ENCODE peak calls at places on chromosomes 16 and 17, in eight cellular contexts. One of them, this sample, is unnamed.
A peak's percentile ranks its signal among the peaks of the same experiment; 100 is the strongest.

GRCh38 chr16:3187798-3188674 is at the start of gene OR1F1:
- DNase-seq in AG04450: no peak
- DNase-seq in PC-3: no peak
- DNase-seq in adrenal gland: no peak
- DNase-seq in colonic mucosa: no peak
- DNase-seq in breast epithelium: no peak
- DNase-seq in naive thymus-derived CD4-positive, alpha-beta T cell: no peak
- DNase-seq in GM23338: peak; percentile 81
- DNase-seq in this sample: no peak

GRCh38 chr17:74478369-74479100 is 12.1 kb downstream of the CD300A start:
- DNase-seq in AG04450: no peak
- DNase-seq in PC-3: no peak
- DNase-seq in adrenal gland: peak; percentile 53
- DNase-seq in colonic mucosa: no peak
- DNase-seq in breast epithelium: no peak
- DNase-seq in naive thymus-derived CD4-positive, alpha-beta T cell: peak; percentile 58
- DNase-seq in GM23338: no peak
- DNase-seq in this sample: no peak

GRCh38 chr17:17161759-17162158 is 44.4 kb downstream of the PLD6 start:
- DNase-seq in AG04450: no peak
- DNase-seq in PC-3: no peak
- DNase-seq in adrenal gland: no peak
- DNase-seq in colonic mucosa: no peak
- DNase-seq in breast epithelium: no peak
- DNase-seq in naive thymus-derived CD4-positive, alpha-beta T cell: no peak
- DNase-seq in GM23338: no peak
- DNase-seq in this sample: no peak

GRCh38 chr17:27244481-27245223 is 49.3 kb upstream of the WSB1 start:
- DNase-seq in AG04450: peak; percentile 87
- DNase-seq in PC-3: peak; percentile 68
- DNase-seq in adrenal gland: peak; percentile 85
- DNase-seq in colonic mucosa: peak; percentile 46
- DNase-seq in breast epithelium: no peak
- DNase-seq in naive thymus-derived CD4-positive, alpha-beta T cell: no peak
- DNase-seq in GM23338: peak; percentile 74
- DNase-seq in this sample: no peak

GRCh38 chr16:49548571-49548970 is 175.0 kb downstream of the C16orf78 start:
- DNase-seq in AG04450: no peak
- DNase-seq in PC-3: no peak
- DNase-seq in adrenal gland: no peak
- DNase-seq in colonic mucosa: no peak
- DNase-seq in breast epithelium: no peak
- DNase-seq in naive thymus-derived CD4-positive, alpha-beta T cell: no peak
- DNase-seq in GM23338: no peak
- DNase-seq in this sample: no peak

GRCh38 chr16:75443301-75443700 is 10.0 kb upstream of the CFDP1 start:
- DNase-seq in AG04450: no peak
- DNase-seq in PC-3: no peak
- DNase-seq in adrenal gland: no peak
- DNase-seq in colonic mucosa: no peak
- DNase-seq in breast epithelium: no peak
- DNase-seq in naive thymus-derived CD4-positive, alpha-beta T cell: no peak
- DNase-seq in GM23338: no peak
- DNase-seq in this sample: no peak

GRCh38 chr17:1712271-1712670 is 2.1 kb upstream of the TLCD2 start:
- DNase-seq in AG04450: no peak
- DNase-seq in PC-3: no peak
- DNase-seq in adrenal gland: no peak
- DNase-seq in colonic mucosa: no peak
- DNase-seq in breast epithelium: no peak
- DNase-seq in naive thymus-derived CD4-positive, alpha-beta T cell: no peak
- DNase-seq in GM23338: no peak
- DNase-seq in this sample: no peak

GRCh38 chr17:34996422-34997029 is 16.2 kb downstream of the LIG3 start:
- DNase-seq in AG04450: no peak
- DNase-seq in PC-3: no peak
- DNase-seq in adrenal gland: no peak
- DNase-seq in colonic mucosa: no peak
- DNase-seq in breast epithelium: no peak
- DNase-seq in naive thymus-derived CD4-positive, alpha-beta T cell: no peak
- DNase-seq in GM23338: no peak
- DNase-seq in this sample: no peak

GRCh38 chr16:86676216-86676800 is 98.0 kb downstream of the FOXL1 start:
- DNase-seq in AG04450: peak; percentile 42
- DNase-seq in PC-3: peak; percentile 57
- DNase-seq in adrenal gland: no peak
- DNase-seq in colonic mucosa: no peak
- DNase-seq in breast epithelium: no peak
- DNase-seq in naive thymus-derived CD4-positive, alpha-beta T cell: no peak
- DNase-seq in GM23338: no peak
- DNase-seq in this sample: no peak

GRCh38 chr16:64440421-64440831 is 681.4 kb downstream of the CDH11 start:
- DNase-seq in AG04450: peak; percentile 90
- DNase-seq in PC-3: peak; percentile 90
- DNase-seq in adrenal gland: peak; percentile 21
- DNase-seq in colonic mucosa: no peak
- DNase-seq in breast epithelium: no peak
- DNase-seq in naive thymus-derived CD4-positive, alpha-beta T cell: no peak
- DNase-seq in GM23338: no peak
- DNase-seq in this sample: no peak

GRCh38 chr17:43917348-43918025 is 10.2 kb upstream of the MPP2 start:
- DNase-seq in AG04450: no peak
- DNase-seq in PC-3: no peak
- DNase-seq in adrenal gland: no peak
- DNase-seq in colonic mucosa: peak; percentile 56
- DNase-seq in breast epithelium: no peak
- DNase-seq in naive thymus-derived CD4-positive, alpha-beta T cell: peak; percentile 34
- DNase-seq in GM23338: peak; percentile 82
- DNase-seq in this sample: no peak

GRCh38 chr17:9512323-9513168 is 63.1 kb downstream of the STX8 start:
- DNase-seq in AG04450: peak; percentile 23
- DNase-seq in PC-3: peak; percentile 71
- DNase-seq in adrenal gland: peak; percentile 9
- DNase-seq in colonic mucosa: no peak
- DNase-seq in breast epithelium: no peak
- DNase-seq in naive thymus-derived CD4-positive, alpha-beta T cell: no peak
- DNase-seq in GM23338: no peak
- DNase-seq in this sample: no peak

GRCh38 chr17:39638317-39638716 is 1.4 kb downstream of the STARD3 start:
- DNase-seq in AG04450: no peak
- DNase-seq in PC-3: no peak
- DNase-seq in adrenal gland: no peak
- DNase-seq in colonic mucosa: no peak
- DNase-seq in breast epithelium: no peak
- DNase-seq in naive thymus-derived CD4-positive, alpha-beta T cell: no peak
- DNase-seq in GM23338: no peak
- DNase-seq in this sample: no peak

GRCh38 chr16:81214745-81215166 is 23.7 kb upstream of the BCO1 start:
- DNase-seq in AG04450: no peak
- DNase-seq in PC-3: peak; percentile 27
- DNase-seq in adrenal gland: no peak
- DNase-seq in colonic mucosa: no peak
- DNase-seq in breast epithelium: no peak
- DNase-seq in naive thymus-derived CD4-positive, alpha-beta T cell: no peak
- DNase-seq in GM23338: peak; percentile 77
- DNase-seq in this sample: no peak

GRCh38 chr17:16352303-16352837 is 899 bp downstream of the CENPV start:
- DNase-seq in AG04450: no peak
- DNase-seq in PC-3: no peak
- DNase-seq in adrenal gland: peak; percentile 45
- DNase-seq in colonic mucosa: peak; percentile 73
- DNase-seq in breast epithelium: no peak
- DNase-seq in naive thymus-derived CD4-positive, alpha-beta T cell: no peak
- DNase-seq in GM23338: peak; percentile 85
- DNase-seq in this sample: peak; percentile 21

GRCh38 chr17:36627101-36627500 is 25.7 kb downstream of the MRM1 start:
- DNase-seq in AG04450: no peak
- DNase-seq in PC-3: no peak
- DNase-seq in adrenal gland: no peak
- DNase-seq in colonic mucosa: no peak
- DNase-seq in breast epithelium: no peak
- DNase-seq in naive thymus-derived CD4-positive, alpha-beta T cell: no peak
- DNase-seq in GM23338: peak; percentile 56
- DNase-seq in this sample: no peak

GRCh38 chr17:20988001-20988641 is 54.7 kb downstream of the USP22 start:
- DNase-seq in AG04450: no peak
- DNase-seq in PC-3: no peak
- DNase-seq in adrenal gland: no peak
- DNase-seq in colonic mucosa: no peak
- DNase-seq in breast epithelium: no peak
- DNase-seq in naive thymus-derived CD4-positive, alpha-beta T cell: no peak
- DNase-seq in GM23338: no peak
- DNase-seq in this sample: no peak

GRCh38 chr17:48600244-48601098 is 4.3 kb downstream of the HOXB6 start:
- DNase-seq in AG04450: no peak
- DNase-seq in PC-3: no peak
- DNase-seq in adrenal gland: no peak
- DNase-seq in colonic mucosa: peak; percentile 64
- DNase-seq in breast epithelium: no peak
- DNase-seq in naive thymus-derived CD4-positive, alpha-beta T cell: no peak
- DNase-seq in GM23338: no peak
- DNase-seq in this sample: no peak

DNA sequence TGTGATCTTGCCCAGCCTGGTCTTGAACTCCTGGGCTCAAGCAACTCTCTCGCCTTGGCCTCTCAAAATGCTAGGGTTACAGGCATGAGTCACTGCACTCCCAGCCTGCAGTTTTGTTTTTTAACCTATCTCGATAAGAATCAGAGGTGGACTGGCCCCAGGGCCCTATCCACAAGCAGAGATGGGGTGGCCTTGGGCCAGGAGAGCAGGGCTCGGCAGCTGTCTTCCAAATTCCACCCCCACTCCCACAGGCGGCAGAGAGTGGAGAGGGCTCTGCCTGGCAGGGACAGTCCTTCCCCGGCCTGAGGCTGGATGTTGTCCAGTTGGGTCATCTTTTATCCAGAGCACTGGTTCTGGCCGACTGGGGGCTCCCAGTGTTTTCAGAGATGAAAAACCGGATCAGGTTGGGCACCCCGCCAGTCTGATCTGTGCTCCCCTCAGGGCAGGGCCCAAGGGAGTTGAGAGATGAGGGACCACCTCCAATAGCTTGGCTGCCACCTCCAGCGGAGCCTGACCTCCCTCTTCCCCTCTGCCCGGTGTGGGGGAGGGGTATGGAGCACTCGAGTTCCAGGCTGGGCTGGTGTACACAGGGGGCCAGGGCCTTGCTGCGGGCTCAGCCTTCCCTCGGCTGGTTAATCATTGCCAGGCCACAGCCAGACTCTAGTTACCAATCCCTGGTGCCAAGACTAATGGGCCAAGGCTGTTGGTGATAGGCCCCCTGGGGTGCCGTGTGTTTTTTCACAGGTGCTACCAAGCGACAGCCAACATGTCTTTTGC is 30.3 kb upstream of the MYO15B start:
- DNase-seq in AG04450: no peak
- DNase-seq in PC-3: peak; percentile 78
- DNase-seq in adrenal gland: peak; percentile 95
- DNase-seq in colonic mucosa: peak; percentile 89
- DNase-seq in breast epithelium: peak; percentile 68
- DNase-seq in naive thymus-derived CD4-positive, alpha-beta T cell: no peak
- DNase-seq in GM23338: no peak
- DNase-seq in this sample: peak; percentile 32
- H3K27ac ChIP-seq in AG04450: no peak overlapping the region
- H3K27ac ChIP-seq in PC-3: peak overlapping the region; percentile 11
- H3K27ac ChIP-seq in adrenal gland: peak overlapping the region; percentile 32
- H3K27ac ChIP-seq in colonic mucosa: peak overlapping the region; percentile 60
- H3K27ac ChIP-seq in breast epithelium: peak overlapping the region; percentile 53
- H3K27ac ChIP-seq in naive thymus-derived CD4-positive, alpha-beta T cell: no peak overlapping the region
- H3K27ac ChIP-seq in GM23338: no peak overlapping the region
- H3K27ac ChIP-seq in this sample: peak overlapping the region; percentile 79

GRCh38 chr17:47323382-47324223 is at the start of gene EFCAB13:
- DNase-seq in AG04450: peak; percentile 18
- DNase-seq in PC-3: peak; percentile 95
- DNase-seq in adrenal gland: peak; percentile 92
- DNase-seq in colonic mucosa: peak; percentile 91
- DNase-seq in breast epithelium: peak; percentile 84
- DNase-seq in naive thymus-derived CD4-positive, alpha-beta T cell: peak; percentile 66
- DNase-seq in GM23338: peak; percentile 96
- DNase-seq in this sample: no peak
- H3K27ac ChIP-seq in AG04450: peak within 1 kb of the TSS; percentile 39
- H3K27ac ChIP-seq in PC-3: peak within 1 kb of the TSS; percentile 36
- H3K27ac ChIP-seq in adrenal gland: peak within 1 kb of the TSS; percentile 86
- H3K27ac ChIP-seq in colonic mucosa: peak within 1 kb of the TSS; percentile 85
- H3K27ac ChIP-seq in breast epithelium: peak within 1 kb of the TSS; percentile 94
- H3K27ac ChIP-seq in naive thymus-derived CD4-positive, alpha-beta T cell: peak within 1 kb of the TSS; percentile 76
- H3K27ac ChIP-seq in GM23338: peak within 1 kb of the TSS; percentile 95
- H3K27ac ChIP-seq in this sample: peak within 1 kb of the TSS; percentile 86

DNA sequence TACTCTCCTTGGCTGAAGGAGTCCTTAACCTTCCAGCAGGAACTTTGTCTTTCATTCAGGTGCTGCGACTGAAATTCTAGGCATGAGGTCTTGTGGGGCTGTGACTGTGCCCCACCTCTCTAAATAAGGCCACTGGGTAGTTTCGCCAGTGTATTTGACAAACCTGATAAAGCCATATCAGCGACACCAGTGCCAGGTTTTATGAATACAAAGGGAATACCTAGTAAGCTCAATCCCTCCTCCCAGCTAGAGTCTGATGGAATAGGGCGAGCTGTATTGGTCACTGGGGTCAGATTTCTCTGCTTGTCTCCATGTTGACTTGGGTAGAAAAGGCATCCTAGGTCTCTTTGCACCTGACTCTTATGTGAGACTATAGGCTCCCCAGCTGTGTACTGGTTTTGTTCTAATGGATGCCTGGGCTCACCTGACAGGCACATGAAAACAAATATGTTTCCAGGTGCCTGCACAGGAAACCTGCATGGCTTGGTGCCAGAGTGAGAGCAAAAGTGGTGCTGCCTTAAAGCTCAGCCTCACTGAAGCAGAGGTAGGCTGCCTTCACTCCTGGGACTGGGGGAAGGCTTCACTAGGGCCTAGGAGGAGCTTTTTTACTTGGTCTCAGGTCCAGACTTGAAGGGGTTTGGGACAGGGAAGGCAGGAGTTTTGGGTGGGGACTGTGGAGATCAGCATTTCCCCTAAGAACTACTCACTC is 8.3 kb downstream of the SLC7A6 start:
- DNase-seq in AG04450: no peak
- DNase-seq in PC-3: no peak
- DNase-seq in adrenal gland: no peak
- DNase-seq in colonic mucosa: peak; percentile 31
- DNase-seq in breast epithelium: no peak
- DNase-seq in naive thymus-derived CD4-positive, alpha-beta T cell: peak; percentile 84
- DNase-seq in GM23338: no peak
- DNase-seq in this sample: no peak
- H3K27ac ChIP-seq in AG04450: no peak overlapping the region
- H3K27ac ChIP-seq in PC-3: no peak overlapping the region
- H3K27ac ChIP-seq in adrenal gland: peak overlapping the region; percentile 81
- H3K27ac ChIP-seq in colonic mucosa: no peak overlapping the region
- H3K27ac ChIP-seq in breast epithelium: no peak overlapping the region
- H3K27ac ChIP-seq in naive thymus-derived CD4-positive, alpha-beta T cell: peak overlapping the region; percentile 83
- H3K27ac ChIP-seq in GM23338: no peak overlapping the region
- H3K27ac ChIP-seq in this sample: no peak overlapping the region

DNA sequence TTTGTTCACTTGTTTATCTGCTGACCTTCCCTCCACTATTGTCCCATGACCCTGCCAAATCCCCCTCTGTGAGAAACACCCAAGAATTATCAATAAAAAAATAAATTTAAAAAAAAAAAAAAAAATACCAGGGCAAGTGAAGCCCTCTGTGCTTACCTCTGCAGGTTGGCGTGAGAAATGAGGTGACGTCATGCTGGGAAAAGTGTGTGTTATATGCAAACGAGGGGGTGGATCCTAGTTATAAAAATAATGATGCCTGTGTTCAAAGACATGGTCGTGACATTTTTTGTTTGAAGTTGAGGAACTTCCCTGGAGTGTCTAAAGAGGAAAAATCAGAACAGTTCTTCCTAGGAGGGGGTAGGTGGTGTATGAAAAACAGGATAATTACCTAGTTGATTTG is 20.2 kb downstream of the TMC7 start:
- DNase-seq in AG04450: no peak
- DNase-seq in PC-3: no peak
- DNase-seq in adrenal gland: no peak
- DNase-seq in colonic mucosa: no peak
- DNase-seq in breast epithelium: no peak
- DNase-seq in naive thymus-derived CD4-positive, alpha-beta T cell: no peak
- DNase-seq in GM23338: no peak
- DNase-seq in this sample: no peak
- H3K27ac ChIP-seq in AG04450: no peak overlapping the region
- H3K27ac ChIP-seq in PC-3: no peak overlapping the region
- H3K27ac ChIP-seq in adrenal gland: no peak overlapping the region
- H3K27ac ChIP-seq in colonic mucosa: no peak overlapping the region
- H3K27ac ChIP-seq in breast epithelium: no peak overlapping the region
- H3K27ac ChIP-seq in naive thymus-derived CD4-positive, alpha-beta T cell: no peak overlapping the region
- H3K27ac ChIP-seq in GM23338: no peak overlapping the region
- H3K27ac ChIP-seq in this sample: no peak overlapping the region

This sample was measured in caudate nucleus.